ENCODE peak calls at places on chromosome 13, in seven cellular contexts. One of them, this sample, is unnamed.

GRCh38 chr13:76792680-76793334 is 93.4 kb downstream of the KCTD12 start:
- DNase-seq in hepatocyte: no peak
- DNase-seq in OCI-LY7: no peak
- DNase-seq in PC-9: no peak
- DNase-seq in HCT116: no peak
- DNase-seq in SK-N-SH: no peak
- DNase-seq in GM23338: no peak
- DNase-seq in this sample: no peak

GRCh38 chr13:28717170-28717569 is 1.6 kb downstream of the SLC46A3 start:
- DNase-seq in SK-N-SH: no peak
- DNase-seq in hepatocyte: no peak
- DNase-seq in GM23338: no peak
- DNase-seq in OCI-LY7: no peak
- DNase-seq in HCT116: no peak
- DNase-seq in PC-9: no peak
- DNase-seq in this sample: no peak

GRCh38 chr13:87089391-87089790 is 581.8 kb upstream of the SLITRK5 start:
- DNase-seq in HCT116: no peak
- DNase-seq in hepatocyte: no peak
- DNase-seq in PC-9: no peak
- DNase-seq in GM23338: peak; percentile 11
- DNase-seq in SK-N-SH: no peak
- DNase-seq in OCI-LY7: no peak
- DNase-seq in this sample: no peak

GRCh38 chr13:73731564-73731963 is 402.6 kb downstream of the KLF12 start:
- DNase-seq in PC-9: no peak
- DNase-seq in HCT116: no peak
- DNase-seq in SK-N-SH: no peak
- DNase-seq in GM23338: peak; percentile 67
- DNase-seq in OCI-LY7: no peak
- DNase-seq in hepatocyte: no peak
- DNase-seq in this sample: no peak

GRCh38 chr13:113468461-113469147 is 15.3 kb upstream of the ADPRHL1 start:
- DNase-seq in SK-N-SH: no peak
- DNase-seq in PC-9: no peak
- DNase-seq in GM23338: no peak
- DNase-seq in OCI-LY7: no peak
- DNase-seq in HCT116: no peak
- DNase-seq in hepatocyte: no peak
- DNase-seq in this sample: no peak

GRCh38 chr13:67155898-67156717 is 74.0 kb downstream of the PCDH9 start:
- DNase-seq in PC-9: no peak
- DNase-seq in HCT116: no peak
- DNase-seq in GM23338: no peak
- DNase-seq in SK-N-SH: no peak
- DNase-seq in OCI-LY7: no peak
- DNase-seq in hepatocyte: no peak
- DNase-seq in this sample: no peak

GRCh38 chr13:39682788-39683187 is 27.3 kb downstream of the COG6 start:
- DNase-seq in hepatocyte: no peak
- DNase-seq in SK-N-SH: no peak
- DNase-seq in HCT116: no peak
- DNase-seq in GM23338: no peak
- DNase-seq in OCI-LY7: peak; percentile 12
- DNase-seq in PC-9: no peak
- DNase-seq in this sample: no peak

GRCh38 chr13:41835871-41836270 is 125.0 kb downstream of the VWA8 start:
- DNase-seq in GM23338: no peak
- DNase-seq in PC-9: no peak
- DNase-seq in hepatocyte: no peak
- DNase-seq in HCT116: no peak
- DNase-seq in OCI-LY7: no peak
- DNase-seq in SK-N-SH: peak; percentile 49
- DNase-seq in this sample: no peak

GRCh38 chr13:29284726-29285125 is 310.8 kb downstream of the SLC7A1 start:
- DNase-seq in OCI-LY7: no peak
- DNase-seq in SK-N-SH: no peak
- DNase-seq in GM23338: peak; percentile 24
- DNase-seq in HCT116: no peak
- DNase-seq in hepatocyte: no peak
- DNase-seq in PC-9: no peak
- DNase-seq in this sample: no peak

GRCh38 chr13:21240586-21240985 is 64.1 kb downstream of the MRPL57 start:
- DNase-seq in HCT116: no peak
- DNase-seq in GM23338: no peak
- DNase-seq in OCI-LY7: no peak
- DNase-seq in SK-N-SH: no peak
- DNase-seq in hepatocyte: no peak
- DNase-seq in PC-9: no peak
- DNase-seq in this sample: no peak

GRCh38 chr13:39892731-39893293 is 237.3 kb downstream of the COG6 start:
- DNase-seq in HCT116: no peak
- DNase-seq in GM23338: no peak
- DNase-seq in SK-N-SH: peak; percentile 35
- DNase-seq in PC-9: no peak
- DNase-seq in hepatocyte: no peak
- DNase-seq in OCI-LY7: no peak
- DNase-seq in this sample: no peak

GRCh38 chr13:87153371-87153770 is 517.8 kb upstream of the SLITRK5 start:
- DNase-seq in GM23338: no peak
- DNase-seq in SK-N-SH: no peak
- DNase-seq in PC-9: no peak
- DNase-seq in OCI-LY7: no peak
- DNase-seq in hepatocyte: no peak
- DNase-seq in HCT116: no peak
- DNase-seq in this sample: no peak

GRCh38 chr13:74573654-74574053 is 439.4 kb upstream of the KLF12 start:
- DNase-seq in GM23338: peak; percentile 78
- DNase-seq in HCT116: no peak
- DNase-seq in PC-9: no peak
- DNase-seq in SK-N-SH: no peak
- DNase-seq in OCI-LY7: no peak
- DNase-seq in hepatocyte: no peak
- DNase-seq in this sample: no peak

GRCh38 chr13:94168784-94169512 is 310.5 kb downstream of the DCT start:
- DNase-seq in PC-9: no peak
- DNase-seq in SK-N-SH: no peak
- DNase-seq in hepatocyte: no peak
- DNase-seq in HCT116: no peak
- DNase-seq in OCI-LY7: no peak
- DNase-seq in GM23338: no peak
- DNase-seq in this sample: no peak

GRCh38 chr13:106566682-106567420 is 1.1 kb downstream of the ARGLU1 start:
- DNase-seq in PC-9: peak; percentile 51
- DNase-seq in HCT116: no peak
- DNase-seq in SK-N-SH: peak; percentile 79
- DNase-seq in OCI-LY7: peak; percentile 67
- DNase-seq in hepatocyte: peak; percentile 70
- DNase-seq in GM23338: peak; percentile 75
- DNase-seq in this sample: peak; percentile 77

GRCh38 chr13:47437411-47437810 is 540.6 kb upstream of the HTR2A start:
- DNase-seq in HCT116: no peak
- DNase-seq in GM23338: no peak
- DNase-seq in hepatocyte: no peak
- DNase-seq in PC-9: no peak
- DNase-seq in SK-N-SH: no peak
- DNase-seq in OCI-LY7: no peak
- DNase-seq in this sample: no peak

GRCh38 chr13:107130516-107130915 is 562.6 kb upstream of the ARGLU1 start:
- DNase-seq in HCT116: no peak
- DNase-seq in SK-N-SH: no peak
- DNase-seq in hepatocyte: no peak
- DNase-seq in OCI-LY7: no peak
- DNase-seq in GM23338: no peak
- DNase-seq in PC-9: no peak
- DNase-seq in this sample: no peak

GRCh38 chr13:34462843-34463242 is 479.2 kb upstream of the NBEA start:
- DNase-seq in OCI-LY7: no peak
- DNase-seq in hepatocyte: no peak
- DNase-seq in SK-N-SH: no peak
- DNase-seq in HCT116: peak; percentile 51
- DNase-seq in PC-9: peak; percentile 90
- DNase-seq in GM23338: no peak
- DNase-seq in this sample: no peak

GRCh38 chr13:21047087-21047486 is 14.3 kb downstream of the LATS2 start:
- DNase-seq in SK-N-SH: no peak
- DNase-seq in hepatocyte: no peak
- DNase-seq in OCI-LY7: no peak
- DNase-seq in PC-9: no peak
- DNase-seq in GM23338: no peak
- DNase-seq in HCT116: no peak
- DNase-seq in this sample: no peak

GRCh38 chr13:107964356-107964755 is 251.0 kb downstream of the LIG4 start:
- DNase-seq in HCT116: no peak
- DNase-seq in GM23338: no peak
- DNase-seq in hepatocyte: no peak
- DNase-seq in SK-N-SH: no peak
- DNase-seq in OCI-LY7: no peak
- DNase-seq in PC-9: no peak
- DNase-seq in this sample: no peak

GRCh38 chr13:27728271-27728670 is 64.0 kb upstream of the GSX1 start:
- DNase-seq in PC-9: no peak
- DNase-seq in hepatocyte: no peak
- DNase-seq in SK-N-SH: no peak
- DNase-seq in GM23338: peak; percentile 56
- DNase-seq in HCT116: no peak
- DNase-seq in OCI-LY7: no peak
- DNase-seq in this sample: no peak

GRCh38 chr13:64263285-64263684 is 2847.6 kb upstream of the PCDH20 start:
- DNase-seq in HCT116: no peak
- DNase-seq in OCI-LY7: no peak
- DNase-seq in PC-9: no peak
- DNase-seq in hepatocyte: no peak
- DNase-seq in SK-N-SH: no peak
- DNase-seq in GM23338: no peak
- DNase-seq in this sample: no peak

GRCh38 chr13:113162783-113163685 is 4.6 kb downstream of the PROZ start:
- DNase-seq in hepatocyte: peak; percentile 4
- DNase-seq in GM23338: no peak
- DNase-seq in HCT116: no peak
- DNase-seq in PC-9: no peak
- DNase-seq in OCI-LY7: no peak
- DNase-seq in SK-N-SH: no peak
- DNase-seq in this sample: no peak

GRCh38 chr13:72431981-72432617 is 295.3 kb downstream of the MZT1 start:
- DNase-seq in PC-9: no peak
- DNase-seq in OCI-LY7: no peak
- DNase-seq in GM23338: peak; percentile 43
- DNase-seq in HCT116: no peak
- DNase-seq in SK-N-SH: no peak
- DNase-seq in hepatocyte: no peak
- DNase-seq in this sample: no peak
- H3K27ac ChIP-seq in PC-9: no peak overlapping the region
- H3K27ac ChIP-seq in OCI-LY7: no peak overlapping the region
- H3K27ac ChIP-seq in GM23338: no peak overlapping the region
- H3K27ac ChIP-seq in HCT116: no peak overlapping the region
- H3K27ac ChIP-seq in SK-N-SH: no peak overlapping the region
- H3K27ac ChIP-seq in hepatocyte: no peak overlapping the region
- H3K27ac ChIP-seq in this sample: no peak overlapping the region

DNA sequence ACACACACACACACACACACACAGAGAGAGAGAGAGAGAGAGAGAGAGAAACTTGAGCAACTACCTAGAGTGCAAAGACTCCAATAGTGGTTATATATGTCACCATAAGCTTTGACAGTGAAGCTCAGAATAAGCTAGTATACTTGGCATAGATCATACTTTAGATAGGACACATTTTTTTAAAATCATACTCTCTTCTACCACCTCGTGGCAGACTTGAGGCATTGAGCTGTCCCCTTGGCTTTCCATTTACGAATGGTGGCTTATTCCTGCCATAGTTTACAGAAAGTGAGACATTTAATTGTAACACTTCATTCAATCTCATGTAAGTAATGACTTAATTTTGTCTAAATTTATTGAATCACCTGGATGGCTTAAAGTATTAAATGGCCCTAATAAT is 108.2 kb downstream of the EDNRB start:
- DNase-seq in OCI-LY7: peak; percentile 28
- DNase-seq in hepatocyte: no peak
- DNase-seq in PC-9: peak; percentile 43
- DNase-seq in GM23338: peak; percentile 50
- DNase-seq in HCT116: peak; percentile 4
- DNase-seq in SK-N-SH: peak; percentile 23
- DNase-seq in this sample: peak; percentile 58
- TF ChIP-seq CTCF in OCI-LY7: peak; percentile 76
- TF ChIP-seq CTCF in hepatocyte: peak; percentile 27
- TF ChIP-seq CTCF in PC-9: peak; percentile 54
- TF ChIP-seq CTCF in GM23338: peak; percentile 74
- TF ChIP-seq CTCF in HCT116: peak; percentile 38
- TF ChIP-seq CTCF in SK-N-SH: peak; percentile 59
- TF ChIP-seq CTCF in this sample: peak; percentile 45

GRCh38 chr13:111275382-111275781 is 45.1 kb upstream of the TEX29 start:
- DNase-seq in HCT116: no peak
- DNase-seq in SK-N-SH: no peak
- DNase-seq in PC-9: no peak
- DNase-seq in OCI-LY7: no peak
- DNase-seq in GM23338: no peak
- DNase-seq in hepatocyte: no peak
- DNase-seq in this sample: no peak
- H3K9me2 ChIP-seq in HCT116: no peaks in the 10 kb centered on the region
- H3K9me2 ChIP-seq in SK-N-SH: no peaks in the 10 kb centered on the region
- H3K9me2 ChIP-seq in PC-9: no peaks in the 10 kb centered on the region
- H3K9me2 ChIP-seq in OCI-LY7: no peaks in the 10 kb centered on the region
- H3K9me2 ChIP-seq in GM23338: no peaks in the 10 kb centered on the region
- H3K9me2 ChIP-seq in hepatocyte: no peaks in the 10 kb centered on the region
- H3K9me2 ChIP-seq in this sample: no peaks in the 10 kb centered on the region

DNA sequence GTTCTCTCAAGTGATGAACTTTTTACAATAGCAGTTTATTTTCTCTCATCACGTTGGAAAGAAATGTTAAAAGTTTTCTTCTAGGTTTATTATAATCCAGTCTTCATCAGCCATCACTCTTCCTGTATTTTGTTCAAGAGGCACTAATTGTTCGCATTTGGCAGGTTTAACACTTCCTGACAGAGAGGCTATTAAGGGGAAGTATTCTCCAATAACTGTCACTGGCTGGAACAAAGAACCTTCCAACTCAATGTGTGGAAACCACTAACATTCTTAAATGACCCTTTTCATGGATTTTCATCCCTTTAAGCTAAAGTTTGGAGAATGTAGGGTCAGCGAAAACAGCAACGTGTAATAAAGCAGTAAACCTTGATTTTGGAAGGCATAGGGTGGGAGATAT is 145.1 kb downstream of the PCCA start:
- DNase-seq in HCT116: no peak
- DNase-seq in PC-9: no peak
- DNase-seq in OCI-LY7: no peak
- DNase-seq in GM23338: no peak
- DNase-seq in SK-N-SH: no peak
- DNase-seq in hepatocyte: no peak
- DNase-seq in this sample: no peak
- H3K27ac ChIP-seq in HCT116: no peak overlapping the region
- H3K27ac ChIP-seq in PC-9: no peak overlapping the region
- H3K27ac ChIP-seq in OCI-LY7: no peak overlapping the region
- H3K27ac ChIP-seq in GM23338: no peak overlapping the region
- H3K27ac ChIP-seq in SK-N-SH: no peak overlapping the region
- H3K27ac ChIP-seq in hepatocyte: no peak overlapping the region
- H3K27ac ChIP-seq in this sample: no peak overlapping the region

GRCh38 chr13:80499536-80500280 is 158.8 kb upstream of the SPRY2 start:
- DNase-seq in SK-N-SH: no peak
- DNase-seq in PC-9: no peak
- DNase-seq in OCI-LY7: no peak
- DNase-seq in GM23338: no peak
- DNase-seq in hepatocyte: no peak
- DNase-seq in HCT116: no peak
- DNase-seq in this sample: no peak
- TF ChIP-seq CTCF in SK-N-SH: no peak
- TF ChIP-seq CTCF in PC-9: no peak
- TF ChIP-seq CTCF in OCI-LY7: no peak
- TF ChIP-seq CTCF in GM23338: no peak
- TF ChIP-seq CTCF in hepatocyte: no peak
- TF ChIP-seq CTCF in HCT116: no peak
- TF ChIP-seq CTCF in this sample: no peak

GRCh38 chr13:33144358-33144784 is 128.1 kb downstream of the KL start:
- DNase-seq in OCI-LY7: no peak
- DNase-seq in PC-9: no peak
- DNase-seq in GM23338: no peak
- DNase-seq in SK-N-SH: no peak
- DNase-seq in hepatocyte: no peak
- DNase-seq in HCT116: no peak
- DNase-seq in this sample: no peak
- H3K9me2 ChIP-seq in OCI-LY7: no peaks in the 10 kb centered on the region
- H3K9me2 ChIP-seq in PC-9: no peaks in the 10 kb centered on the region
- H3K9me2 ChIP-seq in GM23338: no peaks in the 10 kb centered on the region
- H3K9me2 ChIP-seq in SK-N-SH: no peaks in the 10 kb centered on the region
- H3K9me2 ChIP-seq in hepatocyte: no peaks in the 10 kb centered on the region
- H3K9me2 ChIP-seq in HCT116: no peaks in the 10 kb centered on the region
- H3K9me2 ChIP-seq in this sample: no peaks in the 10 kb centered on the region

This sample was measured in MM.1S.